ENCODE peak calls at places on chromosomes 16 and 17, in five cellular contexts. Z, D, M, G and X are unnamed samples.
A peak's percentile ranks its signal among the peaks of the same experiment; 100 is the strongest.

GRCh38 chr17:78725448-78726021 is 56.5 kb downstream of the CYTH1 start:
- DNase-seq in Z (no peak), D (no peak), M (no peak), G (no peak), X (no peak)

GRCh38 chr16:11835891-11836652 is 15.3 kb downstream of the RSL1D1 start:
- DNase-seq in Z (peak; percentile 28), D (no peak), M (no peak), G (no peak), X (peak; percentile 48)

GRCh38 chr16:54605536-54606066 is 319.0 kb upstream of the IRX3 start:
- DNase-seq in Z (no peak), D (no peak), M (no peak), G (no peak), X (no peak)

GRCh38 chr16:72270531-72270930 is 98.6 kb upstream of the PMFBP1 start:
- DNase-seq in Z (no peak), D (no peak), M (no peak), G (no peak), X (peak; percentile 43)

GRCh38 chr16:2429037-2429770 is at the start of gene CCNF:
- DNase-seq in Z (peak; percentile 92), D (peak; percentile 96), M (peak; percentile 98), G (peak; percentile 99), X (peak; percentile 94)

GRCh38 chr17:54405826-54406225 is 494.8 kb upstream of the TOM1L1 start:
- DNase-seq in Z (no peak), D (no peak), M (no peak), G (no peak), X (no peak)

GRCh38 chr17:46971647-46972300 is 7.3 kb downstream of the RPRML start:
- DNase-seq in Z (no peak), D (no peak), M (no peak), G (no peak), X (no peak)

GRCh38 chr17:64081802-64082799 is 47.8 kb downstream of the ERN1 start:
- DNase-seq in Z (peak; percentile 82), D (peak; percentile 51), M (no peak), G (no peak), X (peak; percentile 84)

GRCh38 chr17:47937915-47938314 is 3.5 kb upstream of the PNPO start:
- DNase-seq in Z (no peak), D (no peak), M (no peak), G (no peak), X (no peak)

GRCh38 chr16:8568231-8568617 is 22.1 kb downstream of the TMEM114 start:
- DNase-seq in Z (peak; percentile 4), D (no peak), M (no peak), G (no peak), X (no peak)

GRCh38 chr17:4386406-4386805 is 19.9 kb upstream of the UBE2G1 start:
- DNase-seq in Z (no peak), D (no peak), M (no peak), G (no peak), X (no peak)

GRCh38 chr16:49969356-49970030 is 55.5 kb upstream of the CNEP1R1 start:
- DNase-seq in Z (no peak), D (no peak), M (no peak), G (peak; percentile 12), X (no peak)

GRCh38 chr17:19762515-19762961 is 14.4 kb upstream of the ALDH3A1 start:
- DNase-seq in Z (peak; percentile 59), D (peak; percentile 76), M (peak; percentile 81), G (peak; percentile 77), X (peak; percentile 53)

GRCh38 chr17:11935734-11936406 is 61.4 kb downstream of the ZNF18 start:
- DNase-seq in Z (peak; percentile 33), D (no peak), M (no peak), G (no peak), X (peak; percentile 48)

GRCh38 chr16:1743376-1744337 is 27.7 kb downstream of the NME3 start:
- DNase-seq in Z (no peak), D (no peak), M (no peak), G (no peak), X (no peak)

GRCh38 chr17:17959520-17960361 is 12.5 kb downstream of the TOM1L2 start:
- DNase-seq in Z (peak; percentile 69), D (no peak), M (no peak), G (no peak), X (peak; percentile 43)

GRCh38 chr16:81071816-81072215 is 5.2 kb downstream of the C16orf46 start:
- DNase-seq in Z (peak; percentile 12), D (no peak), M (no peak), G (no peak), X (no peak)

GRCh38 chr17:42682400-42683384 is at the start of gene CNTNAP1:
- DNase-seq in Z (peak; percentile 84), D (peak; percentile 43), M (no peak), G (peak; percentile 58), X (peak; percentile 55)

GRCh38 chr16:4873091-4873490 is 25.8 kb downstream of the UBN1 start:
- DNase-seq in Z (no peak), D (no peak), M (no peak), G (no peak), X (no peak)

GRCh38 chr16:85571563-85571812 is 41.6 kb upstream of the GSE1 start:
- DNase-seq in Z (no peak), D (no peak), M (no peak), G (no peak), X (no peak)

GRCh38 chr16:85571813-85572619 is 41.1 kb upstream of the GSE1 start:
- DNase-seq in Z (no peak), D (peak; percentile 61), M (no peak), G (no peak), X (no peak)

GRCh38 chr16:85574672-85575475 is 38.2 kb upstream of the GSE1 start:
- DNase-seq in Z (no peak), D (no peak), M (no peak), G (no peak), X (no peak)

GRCh38 chr16:85573696-85574641 is 39.2 kb upstream of the GSE1 start:
- DNase-seq in Z (peak; percentile 78), D (no peak), M (no peak), G (peak; percentile 82), X (no peak)

GRCh38 chr16:85573045-85573695 is 40.0 kb upstream of the GSE1 start:
- DNase-seq in Z (no peak), D (no peak), M (no peak), G (no peak), X (no peak)
- H3K4me1 ChIP-seq in Z (peaks cover 20% of the 10 kb centered on the region), D (peaks cover 27% of the 10 kb centered on the region), M (peaks cover 59% of the 10 kb centered on the region), G (peaks cover 64% of the 10 kb centered on the region), X (peaks cover 14% of the 10 kb centered on the region)

DNA sequence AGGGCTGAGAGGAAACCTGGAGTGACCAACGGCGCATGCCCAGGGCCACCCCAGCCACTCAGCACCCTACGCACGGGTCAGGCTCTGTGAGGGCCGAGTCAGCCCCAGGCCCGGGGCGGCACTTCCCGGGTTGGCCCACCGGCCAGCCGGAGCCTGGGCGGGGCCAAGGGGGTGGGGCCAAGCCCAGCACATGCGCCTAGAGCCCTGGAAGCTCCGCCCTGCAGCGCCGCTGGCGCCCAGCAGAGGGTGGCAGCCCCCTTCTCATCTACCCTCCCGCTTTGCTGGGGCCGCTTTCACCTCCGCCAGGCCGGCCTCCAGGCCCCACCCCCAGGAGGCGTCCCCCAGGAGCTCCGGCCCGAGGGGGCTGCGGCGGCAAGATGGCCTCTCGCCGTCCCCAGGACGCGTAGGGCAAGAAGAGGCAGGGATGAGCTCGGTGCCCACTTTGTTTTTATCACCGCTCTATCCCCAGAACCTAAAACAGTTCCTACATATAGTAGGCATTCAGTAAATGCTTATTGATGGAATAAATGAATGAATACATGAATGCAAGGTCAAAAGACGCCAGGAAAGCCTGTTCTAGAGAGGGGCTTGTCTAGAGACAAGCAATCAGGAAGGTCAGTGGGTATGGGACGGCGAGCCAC is 31.3 kb downstream of the MYO18A start:
- DNase-seq in Z (peak; percentile 90), D (peak; percentile 94), M (peak; percentile 94), G (peak; percentile 96), X (peak; percentile 87)
- H3K4me3 ChIP-seq in Z (peak overlapping the region; percentile 54), D (peak overlapping the region; percentile 63), M (peak overlapping the region; percentile 56), G (peak overlapping the region; percentile 62), X (no peak overlapping the region)

DNA sequence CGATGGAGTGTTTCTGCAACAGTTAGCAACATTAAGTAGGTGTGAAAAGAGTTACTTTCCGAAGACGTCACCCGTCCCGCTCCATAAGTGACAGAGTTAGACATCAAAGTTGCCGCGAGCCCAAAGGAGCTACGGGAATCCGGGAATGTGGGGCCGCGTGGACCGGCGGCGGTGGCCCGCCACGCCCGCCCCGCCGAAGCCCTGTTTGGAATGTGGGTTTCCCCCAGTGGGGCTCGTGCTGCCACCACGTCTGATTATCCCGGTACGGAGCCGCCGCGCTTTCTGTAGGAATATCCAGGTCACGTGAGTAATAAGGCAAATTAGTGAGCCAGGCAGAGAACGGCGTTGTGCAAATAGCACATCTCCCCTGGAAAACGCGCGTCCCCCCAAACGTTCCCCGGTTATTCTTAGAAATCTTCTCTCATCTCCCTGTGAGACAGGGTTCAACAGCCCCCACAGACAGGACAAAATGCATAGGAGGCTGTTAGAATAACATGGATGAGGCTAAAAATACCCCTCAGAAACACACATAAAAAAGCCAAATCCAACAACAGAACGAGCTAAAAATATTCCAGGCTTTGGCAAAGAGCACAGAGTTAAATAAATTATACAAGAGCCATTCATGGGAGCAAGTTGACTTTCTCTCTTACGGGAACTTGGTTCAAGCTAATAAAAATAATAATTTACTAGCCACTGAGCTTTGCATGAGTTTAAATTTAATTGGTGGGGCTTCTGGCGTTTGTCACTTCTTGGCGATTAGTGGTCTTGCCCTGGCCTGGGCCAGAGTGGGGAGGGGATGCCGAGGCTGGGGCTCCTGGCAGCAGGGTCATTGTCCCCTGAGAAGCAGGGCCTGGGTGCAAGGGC is 8.6 kb downstream of the BAHCC1 start:
- DNase-seq in Z (no peak), D (no peak), M (no peak), G (peak; percentile 49), X (no peak)
- H3K4me1 ChIP-seq in Z (peaks cover 35% of the 10 kb centered on the region), D (peaks cover 13% of the 10 kb centered on the region), M (peaks cover 8% of the 10 kb centered on the region), G (peaks cover 76% of the 10 kb centered on the region), X (no peaks in the 10 kb centered on the region)

GRCh38 chr17:29157310-29157709 is 22.9 kb downstream of the MYO18A start:
- DNase-seq in Z (no peak), D (no peak), M (no peak), G (no peak), X (no peak)

GRCh38 chr17:29160253-29160652 is 19.9 kb downstream of the MYO18A start:
- DNase-seq in Z (no peak), D (no peak), M (no peak), G (no peak), X (no peak)

GRCh38 chr17:29158515-29159275 is 21.5 kb downstream of the MYO18A start:
- DNase-seq in Z (peak; percentile 74), D (no peak), M (no peak), G (no peak), X (peak; percentile 73)

GRCh38 chr17:29158096-29158495 is 22.1 kb downstream of the MYO18A start:
- DNase-seq in Z (no peak), D (no peak), M (no peak), G (no peak), X (peak; percentile 51)

DNA sequence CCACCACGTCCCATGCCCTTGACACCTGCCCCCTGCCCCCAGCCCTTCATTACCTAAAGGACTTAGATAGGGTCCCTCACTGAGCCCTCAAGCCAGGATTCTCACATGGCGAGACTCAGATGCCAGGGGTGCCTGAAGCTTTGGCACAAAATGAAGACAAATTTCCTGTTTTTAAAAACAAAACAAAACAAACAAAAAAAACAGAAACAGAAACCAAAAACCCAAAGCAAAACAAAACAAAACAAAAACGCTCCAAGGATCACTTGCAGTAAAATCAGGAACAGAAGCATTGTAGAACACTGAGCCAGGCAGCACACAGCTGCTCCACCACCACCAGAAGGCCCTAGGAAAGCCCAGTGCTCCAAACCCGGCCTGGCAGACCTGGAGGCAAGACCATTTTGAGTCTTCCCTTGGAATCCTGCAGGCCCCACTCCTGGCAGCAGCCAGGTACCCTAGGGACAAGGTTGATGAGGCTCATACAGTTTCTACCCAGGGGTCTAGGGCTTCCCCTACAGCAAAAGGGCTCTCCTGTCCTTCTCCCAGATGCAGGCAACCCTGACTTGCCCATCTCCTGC is 20.8 kb downstream of the MYO18A start:
- DNase-seq in Z (no peak), D (no peak), M (no peak), G (no peak), X (no peak)
- H3K4me3 ChIP-seq in Z (no peak overlapping the region), D (no peak overlapping the region), M (no peak overlapping the region), G (no peak overlapping the region), X (no peak overlapping the region)

GRCh38 chr17:1360975-1361374 is 39.0 kb downstream of the YWHAE start:
- DNase-seq in Z (no peak), D (no peak), M (no peak), G (no peak), X (no peak)
- H3K4me1 ChIP-seq in Z (peaks cover 11% of the 10 kb centered on the region), D (no peaks in the 10 kb centered on the region), M (peaks cover 33% of the 10 kb centered on the region), G (peaks cover 67% of the 10 kb centered on the region), X (no peaks in the 10 kb centered on the region)